ENCODE peak calls at places on chromosomes 2 and 18, in six cellular contexts. One of them, this sample, is unnamed.

GRCh38 chr2:207091175-207091574 is 74.6 kb downstream of the KLF7 start:
- DNase-seq in naive thymus-derived CD4-positive, alpha-beta T cell: no peak
- DNase-seq in suprapubic skin: no peak
- DNase-seq in A673: no peak
- DNase-seq in thoracic aorta: no peak
- DNase-seq in HepG2: no peak
- DNase-seq in this sample: peak; percentile 59

GRCh38 chr2:20568501-20569463 is 82.1 kb downstream of the HS1BP3 start:
- DNase-seq in HepG2: no peak
- DNase-seq in suprapubic skin: no peak
- DNase-seq in naive thymus-derived CD4-positive, alpha-beta T cell: no peak
- DNase-seq in thoracic aorta: no peak
- DNase-seq in A673: no peak
- DNase-seq in this sample: peak; percentile 77

GRCh38 chr2:51265539-51265938 is 233.6 kb upstream of the NRXN1 start:
- DNase-seq in A673: no peak
- DNase-seq in thoracic aorta: no peak
- DNase-seq in naive thymus-derived CD4-positive, alpha-beta T cell: no peak
- DNase-seq in suprapubic skin: no peak
- DNase-seq in HepG2: no peak
- DNase-seq in this sample: no peak

GRCh38 chr18:48541026-48541746 is 2.4 kb downstream of the CTIF start:
- DNase-seq in suprapubic skin: peak; percentile 89
- DNase-seq in naive thymus-derived CD4-positive, alpha-beta T cell: peak; percentile 39
- DNase-seq in A673: peak; percentile 50
- DNase-seq in thoracic aorta: no peak
- DNase-seq in HepG2: no peak
- DNase-seq in this sample: peak; percentile 82

GRCh38 chr18:9055185-9055584 is 47.3 kb upstream of the NDUFV2 start:
- DNase-seq in A673: peak; percentile 36
- DNase-seq in HepG2: no peak
- DNase-seq in naive thymus-derived CD4-positive, alpha-beta T cell: no peak
- DNase-seq in suprapubic skin: no peak
- DNase-seq in thoracic aorta: no peak
- DNase-seq in this sample: no peak

GRCh38 chr2:20523053-20523452 is 76.2 kb downstream of the RHOB start:
- DNase-seq in suprapubic skin: no peak
- DNase-seq in thoracic aorta: no peak
- DNase-seq in A673: no peak
- DNase-seq in HepG2: no peak
- DNase-seq in naive thymus-derived CD4-positive, alpha-beta T cell: no peak
- DNase-seq in this sample: no peak

GRCh38 chr2:110655701-110656100 is 22.2 kb downstream of the BUB1 start:
- DNase-seq in suprapubic skin: no peak
- DNase-seq in A673: no peak
- DNase-seq in thoracic aorta: no peak
- DNase-seq in naive thymus-derived CD4-positive, alpha-beta T cell: no peak
- DNase-seq in HepG2: no peak
- DNase-seq in this sample: peak; percentile 36

GRCh38 chr2:199771948-199772692 is 78.9 kb downstream of the FTCDNL1 start:
- DNase-seq in naive thymus-derived CD4-positive, alpha-beta T cell: no peak
- DNase-seq in thoracic aorta: no peak
- DNase-seq in HepG2: no peak
- DNase-seq in A673: no peak
- DNase-seq in suprapubic skin: no peak
- DNase-seq in this sample: no peak

GRCh38 chr18:53416985-53417384 is 807.5 kb downstream of the MBD2 start:
- DNase-seq in suprapubic skin: no peak
- DNase-seq in HepG2: no peak
- DNase-seq in A673: peak; percentile 84
- DNase-seq in thoracic aorta: no peak
- DNase-seq in naive thymus-derived CD4-positive, alpha-beta T cell: no peak
- DNase-seq in this sample: no peak

GRCh38 chr2:1068241-1068640 is 117.6 kb downstream of the SNTG2 start:
- DNase-seq in thoracic aorta: no peak
- DNase-seq in naive thymus-derived CD4-positive, alpha-beta T cell: no peak
- DNase-seq in A673: no peak
- DNase-seq in suprapubic skin: no peak
- DNase-seq in HepG2: no peak
- DNase-seq in this sample: no peak

GRCh38 chr18:78902795-78903435 is 76.7 kb upstream of the SALL3 start:
- DNase-seq in naive thymus-derived CD4-positive, alpha-beta T cell: no peak
- DNase-seq in thoracic aorta: no peak
- DNase-seq in A673: no peak
- DNase-seq in suprapubic skin: no peak
- DNase-seq in HepG2: no peak
- DNase-seq in this sample: no peak

DNA sequence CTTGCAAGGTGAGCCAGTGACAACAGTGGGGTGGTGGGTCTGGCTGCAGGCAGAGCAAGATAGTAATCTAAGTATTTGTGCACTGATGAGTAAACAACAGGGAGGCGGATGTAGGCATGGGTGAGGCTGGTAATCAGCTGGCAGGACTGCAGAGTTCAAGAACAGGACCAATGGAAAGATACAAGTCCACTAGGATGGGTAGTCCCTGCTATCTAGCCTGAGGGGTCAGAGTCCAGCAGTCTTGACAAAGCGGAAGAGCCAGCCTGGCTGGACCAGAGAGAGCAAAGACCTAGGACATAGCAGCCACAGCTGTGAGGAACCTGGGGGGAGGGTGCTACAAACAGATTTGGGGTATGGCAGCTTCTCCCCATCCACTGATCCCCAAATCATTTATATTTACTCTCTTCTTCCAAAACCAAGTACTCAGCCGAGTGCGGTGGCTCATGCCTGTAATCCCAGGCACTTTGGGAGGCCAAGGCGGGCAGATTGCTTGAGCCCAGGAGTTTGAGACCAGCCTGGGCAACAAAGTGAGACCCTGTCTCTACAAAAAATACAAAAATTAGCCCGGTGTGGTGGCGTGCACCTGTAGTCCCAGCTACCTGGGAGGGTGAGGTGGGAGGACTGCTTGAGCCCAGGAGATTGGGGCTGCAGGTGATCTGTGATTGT is 25.9 kb downstream of the VIL1 start:
- DNase-seq in HepG2: peak; percentile 99
- DNase-seq in suprapubic skin: peak; percentile 47
- DNase-seq in naive thymus-derived CD4-positive, alpha-beta T cell: peak; percentile 9
- DNase-seq in thoracic aorta: no peak
- DNase-seq in A673: no peak
- DNase-seq in this sample: no peak
- H3K4me1 ChIP-seq in HepG2: peaks cover 75% of the 10 kb centered on the region
- H3K4me1 ChIP-seq in suprapubic skin: peaks cover 6% of the 10 kb centered on the region
- H3K4me1 ChIP-seq in naive thymus-derived CD4-positive, alpha-beta T cell: no peaks in the 10 kb centered on the region
- H3K4me1 ChIP-seq in thoracic aorta: no peaks in the 10 kb centered on the region
- H3K4me1 ChIP-seq in A673: no peaks in the 10 kb centered on the region
- H3K4me1 ChIP-seq in this sample: no peaks in the 10 kb centered on the region

GRCh38 chr2:101735166-101735533 is 37.6 kb downstream of the MAP4K4 start:
- DNase-seq in A673: no peak
- DNase-seq in naive thymus-derived CD4-positive, alpha-beta T cell: no peak
- DNase-seq in HepG2: no peak
- DNase-seq in thoracic aorta: no peak
- DNase-seq in suprapubic skin: no peak
- DNase-seq in this sample: no peak
- H3K27ac ChIP-seq in A673: no peak overlapping the region
- H3K27ac ChIP-seq in naive thymus-derived CD4-positive, alpha-beta T cell: no peak overlapping the region
- H3K27ac ChIP-seq in HepG2: peak overlapping the region; percentile 40
- H3K27ac ChIP-seq in thoracic aorta: no peak overlapping the region
- H3K27ac ChIP-seq in suprapubic skin: no peak overlapping the region
- H3K27ac ChIP-seq in this sample: peak overlapping the region; percentile 17

GRCh38 chr2:240559271-240559670 is 886 bp upstream of the DUSP28 start:
- DNase-seq in HepG2: no peak
- DNase-seq in thoracic aorta: no peak
- DNase-seq in suprapubic skin: no peak
- DNase-seq in naive thymus-derived CD4-positive, alpha-beta T cell: no peak
- DNase-seq in A673: no peak
- DNase-seq in this sample: no peak
- H3K4me1 ChIP-seq in HepG2: peaks cover 41% of the 10 kb centered on the region
- H3K4me1 ChIP-seq in thoracic aorta: peaks cover 50% of the 10 kb centered on the region
- H3K4me1 ChIP-seq in suprapubic skin: peaks cover 58% of the 10 kb centered on the region
- H3K4me1 ChIP-seq in naive thymus-derived CD4-positive, alpha-beta T cell: peaks cover 61% of the 10 kb centered on the region
- H3K4me1 ChIP-seq in A673: peaks cover 12% of the 10 kb centered on the region
- H3K4me1 ChIP-seq in this sample: peaks cover 5% of the 10 kb centered on the region

DNA sequence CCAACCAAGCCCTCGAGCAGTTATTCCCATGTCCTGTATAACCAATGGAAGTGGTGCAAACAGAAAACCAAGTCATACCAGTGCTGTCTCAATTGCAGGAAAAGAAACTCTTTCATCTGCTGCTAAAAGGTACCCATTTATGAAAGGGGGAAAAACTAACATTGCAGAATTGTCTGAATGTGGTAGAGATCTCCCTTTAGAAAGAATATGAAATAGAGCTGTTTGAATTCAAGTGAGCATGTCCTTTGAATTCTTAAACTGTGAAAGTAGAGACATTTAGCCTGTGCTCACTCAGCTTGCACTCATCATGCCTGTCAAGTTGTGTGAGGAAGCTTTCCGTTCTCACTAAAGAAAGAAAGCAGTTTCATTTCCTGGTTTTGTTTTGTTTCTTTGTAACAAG is 87.3 kb downstream of the EML4 start:
- DNase-seq in A673: no peak
- DNase-seq in thoracic aorta: no peak
- DNase-seq in naive thymus-derived CD4-positive, alpha-beta T cell: no peak
- DNase-seq in HepG2: no peak
- DNase-seq in suprapubic skin: no peak
- DNase-seq in this sample: peak; percentile 50
- H3K27ac ChIP-seq in A673: no peak overlapping the region
- H3K27ac ChIP-seq in thoracic aorta: no peak overlapping the region
- H3K27ac ChIP-seq in naive thymus-derived CD4-positive, alpha-beta T cell: no peak overlapping the region
- H3K27ac ChIP-seq in HepG2: no peak overlapping the region
- H3K27ac ChIP-seq in suprapubic skin: no peak overlapping the region
- H3K27ac ChIP-seq in this sample: peak overlapping the region; percentile 68

This sample was measured in cardiac muscle cell.